ENCODE peak calls at places on chromosome 10, in five cellular contexts. V, W, S, C and I are unnamed samples.

GRCh38 chr10:54622017-54622416 is 179.0 kb downstream of the PCDH15 start:
- DNase-seq in C (no peak), W (no peak), V (no peak), S (no peak), I (no peak)

GRCh38 chr10:29932991-29933390 is 126.4 kb downstream of the JCAD start:
- DNase-seq in V (no peak), S (no peak), C (no peak), W (no peak), I (no peak)

GRCh38 chr10:72053690-72054089 is 34.7 kb downstream of the SPOCK2 start:
- DNase-seq in C (no peak), W (no peak), S (no peak), V (no peak), I (no peak)

GRCh38 chr10:15427836-15428414 is 56.8 kb upstream of the FAM171A1 start:
- DNase-seq in V (no peak), S (no peak), W (no peak), C (no peak), I (no peak)

GRCh38 chr10:110737886-110738634 is 93.9 kb downstream of the RBM20 start:
- DNase-seq in W (no peak), C (no peak), V (no peak), S (no peak), I (peak)

GRCh38 chr10:126156012-126156411 is 232.3 kb downstream of the ADAM12 start:
- DNase-seq in W (no peak), V (no peak), C (no peak), S (no peak), I (no peak)

GRCh38 chr10:129768437-129769355 is 195.4 kb downstream of the EBF3 start:
- DNase-seq in V (no peak), S (no peak), C (no peak), W (no peak), I (peak)

GRCh38 chr10:75428434-75429158 is 2.8 kb upstream of the LRMDA start:
- DNase-seq in V (peak), W (no peak), C (no peak), S (no peak), I (no peak)

GRCh38 chr10:131310054-131310903 is 1.2 kb downstream of the TCERG1L start:
- DNase-seq in C (no peak), W (no peak), V (no peak), S (no peak), I (no peak)

GRCh38 chr10:103457896-103458583 is 660 bp downstream of the CALHM1 start:
- DNase-seq in V (no peak), C (no peak), S (no peak), W (no peak), I (no peak)

GRCh38 chr10:67171970-67172369 is 246.1 kb downstream of the LRRTM3 start:
- DNase-seq in C (no peak), V (no peak), W (no peak), S (no peak), I (no peak)

GRCh38 chr10:78533093-78533492 is 499.4 kb downstream of the RPS24 start:
- DNase-seq in S (no peak), C (no peak), W (peak), V (no peak), I (no peak)

GRCh38 chr10:28280652-28281051 is 22.2 kb downstream of the MPP7 start:
- DNase-seq in W (no peak), C (no peak), V (no peak), S (no peak), I (no peak)

GRCh38 chr10:52379287-52379686 is 65.2 kb downstream of the DKK1 start:
- DNase-seq in W (no peak), V (no peak), C (no peak), S (no peak), I (no peak)

GRCh38 chr10:11325817-11326216 is 285.6 kb downstream of the USP6NL start:
- DNase-seq in V (no peak), S (no peak), W (no peak), C (no peak), I (no peak)

GRCh38 chr10:80382989-80383388 is 25.4 kb upstream of the PRXL2A start:
- DNase-seq in V (peak), C (no peak), W (peak), S (peak), I (no peak)

GRCh38 chr10:119289227-119289925 is 82.0 kb downstream of the GRK5 start:
- DNase-seq in V (no peak), C (no peak), S (no peak), W (no peak), I (no peak)

GRCh38 chr10:110817614-110818013 is 54.1 kb upstream of the PDCD4 start:
- DNase-seq in C (no peak), S (no peak), W (no peak), V (no peak), I (no peak)

GRCh38 chr10:113444766-113445365 is 108.0 kb upstream of the HABP2 start:
- DNase-seq in W (no peak), V (no peak), S (no peak), C (no peak), I (no peak)

GRCh38 chr10:13110908-13111307 is 10.9 kb downstream of the OPTN start:
- DNase-seq in S (no peak), V (no peak), C (no peak), W (no peak), I (no peak)
- TF ChIP-seq CTCF in S (no peak), V (no peak), C (no peak), W (no peak), I (no peak)

GRCh38 chr10:85105614-85106013 is 777.2 kb downstream of the CCSER2 start:
- DNase-seq in C (no peak), W (no peak), S (no peak), V (no peak), I (no peak)
- TF ChIP-seq CTCF in C (peak), W (no peak), S (no peak), V (no peak), I (no peak)

GRCh38 chr10:73480158-73480557 is 15.7 kb downstream of the PPP3CB start:
- DNase-seq in S (no peak), C (no peak), W (no peak), V (no peak), I (no peak)

GRCh38 chr10:73478636-73479035 is 17.2 kb downstream of the PPP3CB start:
- DNase-seq in S (no peak), C (no peak), W (no peak), V (no peak), I (no peak)
- TF ChIP-seq CTCF in S (no peak), C (no peak), W (no peak), V (no peak), I (no peak)

GRCh38 chr10:31322647-31323046 is 3.6 kb downstream of the ZEB1 start:
- DNase-seq in V (no peak), C (no peak), W (no peak), S (no peak), I (no peak)
- TF ChIP-seq CTCF in V (no peak), C (peak), W (peak), S (no peak), I (no peak)

DNA sequence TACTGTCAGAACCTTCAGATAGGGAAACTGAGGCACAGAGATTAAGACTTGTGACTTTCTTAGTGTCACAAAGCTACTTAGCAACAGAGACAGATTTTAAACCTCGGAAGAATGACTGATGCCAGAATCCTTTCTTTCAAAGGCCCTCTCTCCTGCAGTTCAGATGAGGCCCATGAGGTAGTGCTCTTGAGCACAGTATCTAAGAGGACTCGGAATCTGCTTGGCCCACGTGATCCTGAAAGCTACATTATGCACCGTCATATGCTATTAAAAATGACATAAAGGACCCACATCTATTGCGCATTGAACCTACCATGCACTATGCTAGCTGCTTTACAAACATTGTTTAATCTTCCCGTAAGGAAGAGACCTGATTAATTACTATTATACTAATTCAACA is 355.9 kb downstream of the SFMBT2 start:
- DNase-seq in V (no peak), S (no peak), W (no peak), C (no peak), I (no peak)
- TF ChIP-seq CTCF in V (no peak), S (peak), W (peak), C (peak), I (no peak)